ENCODE peak calls at places on chromosome 12, in five cellular contexts. M, S, J, A and P are unnamed samples.

GRCh38 chr12:73308079-73308478 is 1035.9 kb downstream of the TRHDE start:
- DNase-seq in S (no peak), M (no peak), J (no peak), A (no peak), P (no peak)

GRCh38 chr12:62808166-62808879 is 126.6 kb downstream of the PPM1H start:
- DNase-seq in S (no peak), M (no peak), J (no peak), A (no peak), P (no peak)

GRCh38 chr12:20024194-20024593 is 344.1 kb upstream of the PDE3A start:
- DNase-seq in A (no peak), M (no peak), J (no peak), S (no peak), P (no peak)

GRCh38 chr12:96448287-96448686 is 41.1 kb upstream of the CFAP54 start:
- DNase-seq in S (peak), J (peak), M (no peak), A (no peak), P (no peak)

GRCh38 chr12:89863968-89864367 is 155.3 kb upstream of the ATP2B1 start:
- DNase-seq in J (no peak), M (no peak), S (no peak), A (no peak), P (no peak)

GRCh38 chr12:11805680-11806079 is 156.2 kb downstream of the ETV6 start:
- DNase-seq in A (no peak), S (peak), J (no peak), M (no peak), P (no peak)

GRCh38 chr12:52580496-52580895 is 6.9 kb upstream of the KRT74 start:
- DNase-seq in J (no peak), S (no peak), A (no peak), M (no peak), P (no peak)

GRCh38 chr12:65656904-65657351 is 167.4 kb upstream of the HMGA2 start:
- DNase-seq in M (no peak), J (peak), A (no peak), S (peak), P (no peak)

GRCh38 chr12:19530631-19531020 is 91.3 kb downstream of the AEBP2 start:
- DNase-seq in J (peak), M (no peak), A (no peak), S (no peak), P (no peak)

GRCh38 chr12:32544893-32545292 is 134.2 kb upstream of the DNM1L start:
- DNase-seq in M (no peak), S (no peak), A (no peak), J (no peak), P (no peak)

GRCh38 chr12:78494911-78495310 is 369.7 kb upstream of the SYT1 start:
- DNase-seq in S (no peak), A (no peak), J (peak), M (no peak), P (no peak)

GRCh38 chr12:54173066-54173726 is 15.6 kb downstream of the SMUG1 start:
- DNase-seq in J (no peak), M (no peak), A (peak), S (peak), P (no peak)

GRCh38 chr12:116164263-116164817 is 113.2 kb downstream of the MED13L start:
- DNase-seq in J (peak), A (no peak), S (no peak), M (no peak), P (no peak)

GRCh38 chr12:62581288-62582064 is 114.8 kb downstream of the MON2 start:
- DNase-seq in J (peak), S (peak), A (no peak), M (no peak), P (no peak)

GRCh38 chr12:6987956-6988573 is 17.4 kb downstream of the EMG1 start:
- DNase-seq in J (no peak), S (no peak), A (no peak), M (peak), P (no peak)

GRCh38 chr12:49259452-49259851 is 5.4 kb upstream of the TUBA1C start:
- DNase-seq in J (no peak), M (no peak), S (no peak), A (no peak), P (no peak)

GRCh38 chr12:111405856-111406473 is at the start of gene SH2B3:
- DNase-seq in J (peak), A (no peak), M (no peak), S (peak), P (no peak)

GRCh38 chr12:91991397-91992187 is 154.1 kb downstream of the BTG1 start:
- DNase-seq in S (peak), M (no peak), A (no peak), J (no peak), P (no peak)

GRCh38 chr12:42809226-42809625 is 219.7 kb upstream of the PRICKLE1 start:
- DNase-seq in J (peak), A (no peak), M (no peak), S (peak), P (no peak)

GRCh38 chr12:120359159-120359527 is 9.8 kb downstream of the MSI1 start:
- DNase-seq in S (no peak), A (no peak), M (no peak), J (no peak), P (no peak)

GRCh38 chr12:120356567-120357030 is 12.4 kb downstream of the MSI1 start:
- DNase-seq in A (peak), J (peak), M (peak), S (peak), P (peak)

GRCh38 chr12:120357104-120357503 is 11.9 kb downstream of the MSI1 start:
- DNase-seq in A (no peak), S (no peak), M (no peak), J (no peak), P (no peak)

GRCh38 chr12:120361506-120362208 is 7.3 kb downstream of the MSI1 start:
- DNase-seq in S (no peak), M (peak), J (peak), A (peak), P (peak)

DNA sequence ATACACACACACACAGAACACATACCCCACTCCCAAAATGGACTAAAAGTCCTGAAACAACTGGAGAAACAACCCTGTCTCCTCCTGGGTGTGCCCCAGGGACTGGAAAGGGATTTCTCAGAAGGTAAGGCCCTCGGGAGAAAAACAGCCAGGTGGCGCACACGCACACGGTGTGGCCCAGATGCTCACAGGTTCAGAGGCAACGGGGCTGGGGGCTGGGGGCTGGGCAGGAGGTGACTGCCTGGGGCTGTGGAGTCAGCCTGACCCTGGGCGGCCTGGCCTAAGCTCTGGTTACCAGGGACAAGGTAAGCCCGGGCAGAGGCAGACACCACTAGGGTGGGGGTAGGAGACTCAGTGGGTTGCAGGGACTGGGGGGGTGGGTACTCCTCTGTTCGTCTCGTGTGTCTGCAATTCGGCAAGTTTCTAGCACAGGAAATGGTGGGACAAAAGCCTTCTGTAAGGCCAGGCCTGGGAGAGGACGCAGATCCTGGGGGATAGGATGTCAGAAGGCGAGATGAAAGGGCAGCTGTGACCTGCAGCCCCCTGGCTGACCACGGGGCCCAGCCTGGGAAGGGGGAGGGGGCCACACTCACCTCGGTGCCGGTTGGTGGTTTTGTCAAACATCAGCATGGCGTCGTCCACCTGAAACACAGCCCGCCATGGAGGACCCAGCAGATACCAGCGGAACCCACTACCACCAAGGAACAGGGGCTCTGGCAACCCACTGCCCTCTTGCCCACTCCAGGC is 10.4 kb downstream of the MSI1 start:
- DNase-seq in S (no peak), A (no peak), M (no peak), J (no peak), P (no peak)
- TF ChIP-seq CTCF in S (peak), A (no peak), M (no peak), J (no peak), P (no peak)

GRCh38 chr12:104181313-104181712 is 34.3 kb upstream of the TXNRD1 start:
- DNase-seq in S (no peak), A (no peak), J (peak), M (no peak), P (no peak)

GRCh38 chr12:104177336-104177662 is 38.3 kb upstream of the TXNRD1 start:
- DNase-seq in S (no peak), M (no peak), A (no peak), J (no peak), P (no peak)

GRCh38 chr12:104180389-104180788 is 35.2 kb upstream of the TXNRD1 start:
- DNase-seq in S (peak), A (no peak), M (no peak), J (no peak), P (no peak)

GRCh38 chr12:104175726-104176247 is 37.8 kb upstream of the NFYB start:
- DNase-seq in J (no peak), S (no peak), M (no peak), A (no peak), P (no peak)

GRCh38 chr12:104177663-104178501 is 37.7 kb upstream of the TXNRD1 start:
- DNase-seq in A (peak), M (peak), S (peak), J (peak), P (no peak)
- TF ChIP-seq CTCF in A (no peak), M (no peak), S (peak), J (peak), P (no peak)

GRCh38 chr12:68908076-68908475 is 24.9 kb downstream of the CPM start:
- DNase-seq in A (no peak), S (no peak), J (no peak), M (no peak), P (no peak)
- TF ChIP-seq CTCF in A (no peak), S (no peak), J (no peak), M (no peak), P (no peak)

DNA sequence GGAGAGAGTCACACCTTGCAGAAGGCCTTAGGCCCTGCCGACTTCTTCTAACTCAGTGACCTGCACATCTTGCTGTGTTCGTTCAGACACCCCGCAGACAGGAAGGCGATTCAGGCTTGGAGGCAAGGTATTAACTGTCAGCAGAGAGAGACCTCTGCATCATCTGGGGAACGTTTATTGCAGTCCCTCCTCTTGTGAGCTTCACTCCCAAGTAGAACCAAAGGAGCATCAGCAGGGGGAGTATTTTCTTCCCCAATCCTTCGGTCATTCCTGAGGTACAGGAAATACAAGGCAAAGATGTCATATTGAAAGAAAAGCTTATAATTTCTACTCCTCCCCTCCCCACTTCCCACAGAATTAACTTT is 217.9 kb downstream of the CRADD start:
- DNase-seq in J (peak), S (no peak), A (no peak), M (no peak), P (no peak)
- TF ChIP-seq CTCF in J (no peak), S (no peak), A (no peak), M (no peak), P (no peak)

GRCh38 chr12:51227962-51228361 is 10.1 kb upstream of the POU6F1 start:
- DNase-seq in S (no peak), J (no peak), A (no peak), M (no peak), P (no peak)

GRCh38 chr12:51224625-51225024 is 6.8 kb upstream of the POU6F1 start:
- DNase-seq in A (no peak), J (no peak), S (no peak), M (no peak), P (no peak)

GRCh38 chr12:51229116-51229515 is 9.5 kb upstream of the DAZAP2 start:
- DNase-seq in S (no peak), A (no peak), J (no peak), M (no peak), P (no peak)

GRCh38 chr12:51222461-51222860 is 4.6 kb upstream of the POU6F1 start:
- DNase-seq in S (peak), M (no peak), J (no peak), A (no peak), P (no peak)

DNA sequence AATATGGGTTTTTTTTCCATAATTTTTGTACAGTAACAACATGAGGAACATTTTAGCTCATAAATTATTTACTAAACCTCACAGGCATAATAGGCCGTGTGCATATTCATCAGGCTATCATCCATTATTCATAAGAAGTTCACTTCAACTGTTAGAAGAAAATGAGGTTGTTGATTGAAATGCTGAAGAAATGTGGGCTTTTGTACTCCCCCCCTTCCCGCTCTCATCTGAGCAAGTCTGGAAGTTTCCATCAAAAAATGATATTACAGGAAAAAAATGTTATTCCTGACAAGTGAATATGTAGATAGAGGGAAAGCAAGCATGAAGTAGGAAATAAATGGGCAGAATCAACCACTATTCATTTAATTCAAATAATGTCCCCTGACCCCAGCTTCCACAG is 7.9 kb upstream of the POU6F1 start:
- DNase-seq in S (no peak), M (no peak), J (no peak), A (no peak), P (no peak)
- TF ChIP-seq CTCF in S (no peak), M (no peak), J (no peak), A (no peak), P (no peak)